ENCODE peak calls at places on chromosomes 5 and 9, in four cellular contexts. U is spleen, M is RWPE2, N is fibroblast of pulmonary artery. K is an unnamed sample.

GRCh38 chr9:125521462-125522327 is 185.3 kb downstream of the MAPKAP1 start:
- DNase-seq in M (no peak), U (no peak), N (peak; percentile 93), K (no peak)

GRCh38 chr5:97635553-97635952 is 452.5 kb upstream of the RIOK2 start:
- DNase-seq in M (no peak), N (no peak), U (no peak), K (no peak)

GRCh38 chr5:569868-570361 is 42.2 kb upstream of the CEP72 start:
- DNase-seq in M (peak; percentile 53), N (no peak), U (no peak), K (peak; percentile 79)

GRCh38 chr5:109347252-109347888 is 62.4 kb downstream of the PJA2 start:
- DNase-seq in M (no peak), N (no peak), U (no peak), K (no peak)

GRCh38 chr5:1101991-1102713 is 9.7 kb downstream of the SLC12A7 start:
- DNase-seq in N (peak; percentile 31), U (peak; percentile 88), M (no peak), K (no peak)

GRCh38 chr5:138985683-138986082 is 110.5 kb upstream of the LRRTM2 start:
- DNase-seq in U (no peak), M (no peak), N (no peak), K (no peak)

GRCh38 chr9:107373809-107374208 is 90.7 kb downstream of the RAD23B start:
- DNase-seq in U (no peak), N (no peak), M (no peak), K (no peak)

GRCh38 chr9:127496974-127497373 is 45.7 kb downstream of the LRSAM1 start:
- DNase-seq in U (no peak), N (no peak), M (no peak), K (no peak)

GRCh38 chr5:103674739-103675138 is 112.2 kb upstream of the NUDT12 start:
- DNase-seq in M (no peak), N (peak; percentile 4), U (no peak), K (no peak)

GRCh38 chr5:176447538-176447981 is 625 bp upstream of the FAF2 start:
- DNase-seq in N (no peak), U (peak; percentile 93), M (peak; percentile 75), K (no peak)

GRCh38 chr5:38871790-38872551 is 26.2 kb downstream of the OSMR start:
- DNase-seq in N (peak; percentile 99), U (no peak), M (peak; percentile 70), K (no peak)

GRCh38 chr5:56608216-56608925 is 207.0 kb upstream of the MAP3K1 start:
- DNase-seq in M (no peak), U (peak; percentile 77), N (no peak), K (no peak)

GRCh38 chr5:136810198-136810823 is 445.0 kb upstream of the TRPC7 start:
- DNase-seq in M (no peak), N (peak; percentile 19), U (no peak), K (no peak)

GRCh38 chr5:92946546-92946945 is 634.5 kb downstream of the NR2F1-AS1 start:
- DNase-seq in M (no peak), N (no peak), U (no peak), K (no peak)

GRCh38 chr9:121026260-121026691 is 23.8 kb downstream of the C5 start:
- DNase-seq in M (no peak), U (no peak), N (peak; percentile 41), K (no peak)

GRCh38 chr5:31047007-31047406 is 146.5 kb upstream of the CDH6 start:
- DNase-seq in U (no peak), M (no peak), N (no peak), K (no peak)

GRCh38 chr5:61790007-61790406 is 457.9 kb downstream of the ZSWIM6 start:
- DNase-seq in M (no peak), U (no peak), N (no peak), K (no peak)

GRCh38 chr9:100473271-100474081 is 527 bp downstream of the TMEFF1 start:
- DNase-seq in N (peak; percentile 28), M (peak; percentile 61), U (peak; percentile 78), K (no peak)

GRCh38 chr9:88196456-88196855 is 58.2 kb upstream of the SPATA31C2 start:
- DNase-seq in M (no peak), N (no peak), U (no peak), K (no peak)

GRCh38 chr9:25207402-25207801 is 470.8 kb downstream of the TUSC1 start:
- DNase-seq in M (no peak), U (no peak), N (no peak), K (no peak)

GRCh38 chr5:116216246-116216645 is 131.4 kb downstream of the COMMD10 start:
- DNase-seq in N (peak; percentile 7), U (no peak), M (no peak), K (no peak)

GRCh38 chr9:104027295-104027694 is 66.8 kb upstream of the SMC2 start:
- DNase-seq in M (no peak), U (no peak), N (no peak), K (no peak)

GRCh38 chr5:136030252-136030651 is 1.5 kb downstream of the TGFBI start:
- DNase-seq in U (peak; percentile 23), M (peak; percentile 42), N (no peak), K (no peak)

GRCh38 chr5:66989781-66990180 is 206.8 kb downstream of the CD180 start:
- DNase-seq in U (no peak), N (no peak), M (no peak), K (no peak)

GRCh38 chr5:84306617-84307016 is 78.1 kb downstream of the EDIL3 start:
- DNase-seq in N (no peak), U (no peak), M (no peak), K (no peak)

GRCh38 chr9:129542761-129543160 is 78.1 kb downstream of the C9orf50 start:
- DNase-seq in M (no peak), U (peak; percentile 36), N (no peak), K (no peak)

GRCh38 chr9:134984372-134985240 is 66.9 kb upstream of the FCN1 start:
- DNase-seq in U (peak; percentile 53), M (no peak), N (no peak), K (no peak)

GRCh38 chr9:116285320-116285719 is 131.7 kb downstream of the PAPPA start:
- DNase-seq in M (no peak), U (no peak), N (no peak), K (no peak)
- TF ChIP-seq CTCF in M (no peak), U (no peak), N (peak; percentile 25), K (no peak)

DNA sequence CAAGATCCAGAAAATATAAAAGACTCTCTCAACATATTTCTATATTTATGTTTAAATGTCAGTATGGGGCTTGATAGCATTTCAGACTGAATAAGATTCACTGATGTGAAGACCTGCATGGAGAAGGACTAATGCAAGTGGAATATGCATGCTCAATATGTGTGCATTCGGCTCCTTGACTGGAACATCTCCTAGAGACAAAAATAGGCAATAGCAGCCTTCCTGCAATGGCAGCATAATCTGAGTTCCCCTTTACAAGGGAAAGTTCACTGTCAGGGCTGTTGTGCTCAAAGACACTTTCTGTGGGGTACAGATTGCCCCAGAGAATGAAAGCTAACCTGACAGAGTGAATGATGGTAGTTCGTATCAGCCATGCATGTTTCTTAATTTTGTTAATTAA is 42.4 kb downstream of the STARD4 start:
- DNase-seq in U (no peak), N (no peak), M (no peak), K (no peak)
- TF ChIP-seq CTCF in U (no peak), N (peak; percentile 0), M (peak; percentile 30), K (peak; percentile 9)

DNA sequence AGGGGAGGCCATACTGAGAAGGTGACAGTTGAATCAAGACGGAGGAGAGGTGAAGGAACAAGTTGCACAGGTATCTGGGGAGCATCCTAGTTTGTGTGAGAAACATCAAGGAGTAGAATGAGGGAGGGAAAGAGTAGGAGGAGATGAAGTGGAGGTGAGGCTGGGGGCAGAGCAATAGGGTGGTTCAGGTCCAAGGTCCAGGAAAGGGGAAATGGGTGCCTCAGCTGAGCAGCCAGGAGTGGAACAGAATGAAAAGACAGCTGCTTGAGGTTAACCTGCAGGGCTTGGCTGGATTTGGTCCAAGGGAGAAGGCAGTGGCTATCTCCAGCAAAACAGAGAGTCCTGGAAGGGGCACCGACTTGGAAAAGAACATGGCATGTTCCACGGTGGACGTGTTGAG is 5.3 kb downstream of the SLC1A1 start:
- DNase-seq in U (no peak), M (no peak), N (no peak), K (no peak)
- TF ChIP-seq CTCF in U (no peak), M (no peak), N (no peak), K (no peak)

DNA sequence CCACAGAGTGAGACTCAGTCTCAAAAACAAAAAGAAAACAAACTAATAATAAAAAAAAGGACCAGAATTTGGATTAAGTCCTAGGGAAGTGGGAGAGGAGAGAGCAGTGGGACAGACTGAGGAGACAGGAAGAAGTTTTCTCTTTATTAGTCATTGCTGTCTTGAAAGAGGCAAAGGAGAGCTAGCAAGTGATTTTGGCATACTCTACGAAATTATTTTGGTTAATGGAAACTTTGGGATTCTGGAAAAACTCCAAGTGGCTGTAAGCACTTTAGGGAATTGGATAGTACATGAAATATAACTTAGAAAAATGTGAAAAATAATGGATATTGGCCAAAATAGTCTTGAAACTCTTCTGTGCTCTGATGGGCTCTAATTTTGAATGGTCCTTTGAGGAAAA is 1641.8 kb upstream of the WWC1 start:
- DNase-seq in U (no peak), N (peak; percentile 59), M (no peak), K (no peak)
- TF ChIP-seq CTCF in U (no peak), N (no peak), M (no peak), K (no peak)

GRCh38 chr5:52786937-52787599 is 648 bp upstream of the ITGA1 start:
- DNase-seq in U (no peak), N (no peak), M (no peak), K (no peak)
- TF ChIP-seq CTCF in U (no peak), N (peak; percentile 29), M (peak; percentile 83), K (peak; percentile 61)

DNA sequence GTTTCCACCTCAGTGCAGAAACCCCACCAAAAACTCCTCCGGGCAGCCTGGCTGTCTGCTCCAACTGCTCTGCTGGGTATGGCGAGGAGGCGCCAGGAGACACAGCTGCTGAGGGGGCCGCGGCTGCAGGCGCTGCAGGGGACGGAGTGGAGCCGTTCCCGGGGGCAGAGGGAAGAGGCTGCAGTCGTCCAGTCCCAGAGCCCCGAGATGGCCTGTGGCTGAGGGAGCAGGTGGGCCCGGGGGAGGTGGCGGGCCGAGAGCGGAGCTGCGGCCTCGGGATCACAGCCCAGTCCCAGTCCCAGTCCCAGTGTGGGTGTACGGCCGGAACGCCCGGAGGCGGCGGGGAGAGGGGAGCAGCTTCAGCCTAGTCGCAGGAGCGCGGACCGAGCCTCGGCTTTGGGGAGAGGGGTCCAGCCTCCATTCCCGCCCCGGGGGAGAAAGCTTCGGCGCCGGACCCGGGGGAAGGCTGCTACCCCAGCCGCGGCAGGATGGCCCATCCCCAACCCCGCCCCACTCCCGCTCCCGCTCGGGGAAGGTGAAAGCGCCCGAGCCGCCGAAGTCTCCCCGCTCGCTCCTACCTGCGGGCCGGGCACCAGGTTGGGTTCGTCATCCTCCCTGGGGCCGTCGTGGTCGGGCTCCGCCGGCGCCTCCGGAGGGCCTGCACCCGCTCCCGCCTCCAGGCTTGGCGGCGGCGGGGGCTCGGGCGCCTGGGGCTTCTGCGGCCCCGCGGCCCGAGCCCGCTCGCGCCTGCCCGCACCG is 513 bp downstream of the FAM193B start:
- DNase-seq in M (no peak), N (no peak), U (peak; percentile 92), K (no peak)
- TF ChIP-seq CTCF in M (no peak), N (no peak), U (no peak), K (no peak)

GRCh38 chr5:168268949-168269943 is 22.2 kb upstream of the WWC1 start:
- DNase-seq in N (peak; percentile 86), U (peak; percentile 87), M (peak; percentile 95), K (no peak)
- TF ChIP-seq CTCF in N (peak; percentile 77), U (peak; percentile 73), M (peak; percentile 99), K (peak; percentile 100)

GRCh38 chr5:29924107-29924506 is 1269.4 kb upstream of the CDH6 start:
- DNase-seq in M (no peak), N (no peak), U (no peak), K (no peak)
- TF ChIP-seq CTCF in M (no peak), N (no peak), U (no peak), K (no peak)

K was measured in chondrocyte.